ENCODE peak calls at places on chromosomes 7 and 10, in eight cellular contexts. R, H, M, Z, C, A, L and U are unnamed samples.
A peak's percentile ranks its signal among the peaks of the same experiment; 100 is the strongest.

GRCh38 chr10:86331861-86332260 is 34.7 kb downstream of the GRID1 start:
- DNase-seq in A (no peak), M (no peak), R (no peak), H (peak; percentile 53), C (no peak), Z (no peak), L (no peak), U (no peak)

GRCh38 chr10:119205926-119206602 is 1.3 kb upstream of the GRK5 start:
- DNase-seq in M (peak; percentile 39), A (peak; percentile 65), H (peak; percentile 81), Z (peak; percentile 77), C (no peak), L (no peak), R (peak; percentile 59), U (peak; percentile 63)

GRCh38 chr7:120400806-120401455 is 128.0 kb downstream of the KCND2 start:
- DNase-seq in Z (no peak), R (no peak), A (no peak), H (no peak), C (no peak), M (no peak), L (no peak), U (no peak)

GRCh38 chr7:36084485-36085091 is 68.5 kb upstream of the EEPD1 start:
- DNase-seq in L (peak; percentile 53), H (no peak), M (no peak), A (peak; percentile 76), Z (peak; percentile 81), R (peak; percentile 84), C (peak; percentile 52), U (peak; percentile 58)

GRCh38 chr7:20331231-20331880 is 656 bp downstream of the ITGB8 start:
- DNase-seq in H (peak; percentile 73), A (peak; percentile 83), M (peak; percentile 70), C (no peak), R (peak; percentile 53), L (peak; percentile 64), Z (peak; percentile 77), U (peak; percentile 55)

GRCh38 chr10:48745662-48746245 is 61.1 kb downstream of the WDFY4 start:
- DNase-seq in Z (no peak), L (no peak), H (no peak), M (no peak), C (no peak), A (peak; percentile 87), R (no peak), U (no peak)

GRCh38 chr7:98295467-98296220 is 14.2 kb downstream of the BRI3 start:
- DNase-seq in H (no peak), R (no peak), C (no peak), L (peak; percentile 30), M (no peak), A (no peak), Z (no peak), U (no peak)

GRCh38 chr7:52831321-52831720 is 204.1 kb upstream of the POM121L12 start:
- DNase-seq in A (no peak), M (no peak), H (no peak), Z (no peak), L (no peak), R (no peak), C (no peak), U (no peak)

DNA sequence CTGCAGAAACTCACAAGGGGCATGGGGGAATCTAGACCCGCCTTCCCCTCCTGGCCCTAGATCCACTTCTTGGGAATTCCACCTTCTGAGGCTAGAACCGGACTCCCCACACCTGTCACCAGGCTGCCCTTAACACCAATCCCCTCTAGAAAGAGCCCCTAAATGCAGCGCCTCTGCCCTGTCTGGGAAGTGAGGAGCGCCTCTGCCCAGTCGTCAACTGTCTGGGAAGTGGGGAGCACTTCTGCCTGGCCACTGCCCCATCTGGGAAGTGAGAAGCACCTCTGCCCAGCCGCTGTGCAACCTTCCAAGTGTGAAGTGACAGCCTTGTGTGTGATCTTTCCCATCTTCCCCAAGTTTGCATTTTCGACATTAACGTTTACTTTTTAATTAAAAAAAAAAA is 8.8 kb downstream of the RCC1L start:
- DNase-seq in C (no peak), A (no peak), Z (no peak), M (no peak), H (no peak), R (no peak), L (no peak), U (no peak)
- H3K36me3 ChIP-seq in C (peaks cover 16% of the 10 kb centered on the region), A (peaks cover 14% of the 10 kb centered on the region), Z (no peaks in the 10 kb centered on the region), M (no peaks in the 10 kb centered on the region), H (peaks cover 95% of the 10 kb centered on the region), R (peaks cover 77% of the 10 kb centered on the region), L (peaks cover 32% of the 10 kb centered on the region), U (peaks cover 40% of the 10 kb centered on the region)

DNA sequence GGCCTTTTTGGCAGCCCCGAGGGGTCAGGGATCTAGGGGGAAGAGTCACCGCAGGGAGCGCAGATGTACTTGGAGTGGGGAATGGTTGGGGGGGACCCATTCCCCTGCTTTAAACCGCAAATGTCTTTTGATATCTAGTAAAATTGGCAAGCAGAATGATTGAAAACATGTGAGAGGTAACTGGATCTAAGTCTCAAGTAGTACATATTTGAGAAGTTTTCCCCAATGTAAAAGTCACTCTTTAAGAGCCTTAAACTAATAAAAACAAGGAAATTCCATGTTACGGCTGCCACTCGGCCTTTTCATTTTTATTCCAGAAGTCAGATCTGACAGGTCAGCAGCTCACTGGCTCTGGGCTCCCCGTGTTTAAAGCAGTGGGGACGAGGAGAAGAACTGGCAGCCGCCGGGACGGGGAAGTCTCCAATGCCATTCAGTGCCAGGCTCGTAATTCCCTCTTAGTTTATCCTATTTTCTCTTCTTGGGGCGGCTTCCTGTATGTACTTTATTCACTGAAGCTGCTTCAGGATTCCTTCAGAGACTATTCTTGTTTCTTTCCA is 80.7 kb downstream of the CUX1 start:
- DNase-seq in H (no peak), R (no peak), M (no peak), Z (no peak), L (no peak), C (no peak), A (no peak), U (no peak)
- H3K27ac ChIP-seq in H (no peak overlapping the region), R (no peak overlapping the region), M (no peak overlapping the region), Z (no peak overlapping the region), L (no peak overlapping the region), C (no peak overlapping the region), A (no peak overlapping the region), U (peak overlapping the region; percentile 30)

DNA sequence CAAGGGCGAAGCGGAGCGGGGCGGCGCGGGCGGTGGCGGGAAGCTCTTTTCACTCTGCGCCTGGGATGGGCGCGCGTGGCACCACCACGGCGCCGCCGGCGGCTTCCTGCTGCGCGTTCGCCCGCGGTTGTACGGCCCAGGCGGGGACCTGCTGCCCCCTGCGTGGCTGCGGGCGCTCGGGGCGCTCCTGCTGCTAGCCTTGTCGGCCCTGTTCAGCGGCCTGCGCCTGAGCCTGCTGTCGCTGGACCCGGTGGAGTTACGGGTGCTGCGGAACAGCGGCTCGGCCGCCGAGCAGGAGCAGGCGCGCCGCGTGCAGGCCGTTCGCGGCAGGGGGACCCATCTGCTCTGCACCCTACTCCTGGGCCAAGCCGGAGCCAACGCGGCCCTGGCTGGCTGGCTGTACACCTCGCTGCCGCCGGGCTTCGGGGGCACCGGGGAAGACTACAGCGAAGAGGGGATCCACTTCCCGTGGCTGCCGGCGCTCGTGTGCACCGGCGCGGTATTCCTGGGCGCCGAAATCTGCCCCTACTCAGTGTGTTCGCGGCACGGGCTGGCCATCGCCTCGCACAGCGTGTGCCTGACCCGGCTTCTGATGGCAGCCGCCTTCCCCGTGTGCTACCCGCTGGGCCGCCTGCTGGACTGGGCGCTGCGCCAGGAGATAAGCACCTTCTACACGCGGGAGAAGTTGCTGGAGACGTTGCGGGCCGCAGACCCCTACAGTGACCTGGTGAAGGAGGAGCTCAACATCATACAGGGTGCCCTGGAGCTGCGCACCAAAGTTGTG is 927 bp downstream of the CNNM1 start:
- DNase-seq in M (no peak), C (no peak), Z (peak; percentile 53), A (peak; percentile 59), L (peak; percentile 70), H (peak; percentile 68), R (peak; percentile 48), U (peak; percentile 27)
- H3K4me3 ChIP-seq in M (no peak overlapping the region), C (no peak overlapping the region), Z (peak overlapping the region; percentile 67), A (peak overlapping the region; percentile 62), L (peak overlapping the region; percentile 70), H (peak overlapping the region; percentile 44), R (peak overlapping the region; percentile 59), U (peak overlapping the region; percentile 47)

DNA sequence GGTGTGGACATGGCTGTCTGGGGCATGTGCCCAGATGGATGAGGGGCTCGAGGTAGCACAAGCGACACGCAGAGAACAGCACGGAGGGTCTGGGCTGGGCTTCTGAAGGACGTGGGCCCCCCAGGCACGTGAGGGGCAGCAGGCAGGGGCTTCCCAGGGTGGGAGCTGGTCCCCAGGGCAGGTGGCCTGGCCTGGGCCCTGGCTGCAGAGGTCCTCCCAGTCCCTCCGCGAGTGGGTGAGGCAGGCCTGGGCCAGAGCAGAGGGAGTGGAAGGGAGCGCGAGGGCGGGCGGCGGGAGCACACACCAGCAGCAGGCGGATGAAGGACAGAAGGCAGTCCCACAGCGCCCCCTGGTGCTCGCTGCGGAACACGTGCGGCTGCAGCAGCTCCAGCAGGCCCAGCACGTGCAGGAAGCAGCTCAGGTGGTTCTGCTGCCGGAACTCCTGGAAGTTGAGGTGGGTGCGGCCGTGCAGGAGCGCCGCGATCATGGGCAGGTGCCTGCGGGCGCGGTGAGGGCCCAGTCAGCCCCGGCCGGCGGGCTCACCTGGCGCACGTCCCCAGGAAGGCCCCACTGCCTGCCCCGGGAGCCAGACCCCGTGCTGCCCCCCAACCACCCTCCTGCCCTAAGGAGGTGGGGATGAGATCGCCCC is 14.7 kb upstream of the MICALL2 start:
- DNase-seq in H (peak; percentile 93), A (peak; percentile 93), M (peak; percentile 88), R (peak; percentile 94), C (peak; percentile 72), L (peak; percentile 90), Z (peak; percentile 95), U (peak; percentile 91)
- H3K36me3 ChIP-seq in H (peaks cover 66% of the 10 kb centered on the region), A (no peaks in the 10 kb centered on the region), M (no peaks in the 10 kb centered on the region), R (peaks cover 66% of the 10 kb centered on the region), C (peaks cover 2% of the 10 kb centered on the region), L (no peaks in the 10 kb centered on the region), Z (no peaks in the 10 kb centered on the region), U (peaks cover 21% of the 10 kb centered on the region)

GRCh38 chr10:121490906-121491519 is 107.2 kb downstream of the FGFR2 start:
- DNase-seq in C (no peak), L (peak; percentile 18), M (no peak), A (no peak), H (no peak), R (no peak), Z (no peak), U (no peak)
- H3K27ac ChIP-seq in C (no peak overlapping the region), L (no peak overlapping the region), M (no peak overlapping the region), A (no peak overlapping the region), H (no peak overlapping the region), R (no peak overlapping the region), Z (no peak overlapping the region), U (no peak overlapping the region)

GRCh38 chr10:60848126-60848525 is 69.8 kb downstream of the CDK1 start:
- DNase-seq in L (peak; percentile 55), A (no peak), C (no peak), H (no peak), R (no peak), Z (no peak), M (no peak), U (peak; percentile 66)
- H3K4me3 ChIP-seq in L (no peak overlapping the region), A (no peak overlapping the region), C (no peak overlapping the region), H (no peak overlapping the region), R (no peak overlapping the region), Z (no peak overlapping the region), M (no peak overlapping the region), U (no peak overlapping the region)

DNA sequence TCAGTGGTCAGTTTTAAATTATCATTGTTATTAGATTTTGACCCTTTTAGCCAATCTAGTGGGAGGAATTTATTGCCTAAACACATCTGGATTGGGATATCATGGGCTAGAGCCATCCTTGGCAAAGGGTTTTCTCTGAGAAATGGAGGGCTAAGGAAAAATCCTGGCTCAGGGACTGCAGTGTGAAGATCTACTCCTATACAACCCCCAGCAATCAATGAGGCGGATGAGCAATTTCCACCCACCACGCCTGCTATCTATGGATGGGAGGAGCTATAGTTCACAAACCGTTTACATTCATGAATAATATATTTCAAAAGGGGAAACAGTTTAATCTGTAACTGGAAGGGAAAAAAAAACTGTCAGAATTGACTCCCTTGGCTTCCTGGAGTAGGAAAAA is 2.7 kb downstream of the CAV1 start:
- DNase-seq in R (no peak), C (no peak), L (peak; percentile 59), M (no peak), H (no peak), Z (no peak), A (no peak), U (peak; percentile 32)
- H3K36me3 ChIP-seq in R (no peaks in the 10 kb centered on the region), C (peaks cover 2% of the 10 kb centered on the region), L (peaks cover 50% of the 10 kb centered on the region), M (no peaks in the 10 kb centered on the region), H (no peaks in the 10 kb centered on the region), Z (no peaks in the 10 kb centered on the region), A (no peaks in the 10 kb centered on the region), U (no peaks in the 10 kb centered on the region)